ENCODE peak calls at places on chromosomes 7 and 10, in seven cellular contexts. A is HepG2, C is SK-N-SH, Q is GM12878, T is HCT116, L is K562, F is H1. U is an unnamed sample.
A peak's percentile ranks its signal among the peaks of the same experiment; 100 is the strongest.

GRCh38 chr7:33901199-33901598 is 4.1 kb upstream of the BMPER start:
- DNase-seq in A (no peak), C (no peak), Q (no peak), T (no peak), L (no peak), F (no peak), U (no peak)

GRCh38 chr10:122373713-122374112 is 795 bp upstream of the PLEKHA1 start:
- DNase-seq in A (peak; percentile 50), C (peak; percentile 35), Q (no peak), T (no peak), L (no peak), F (no peak), U (no peak)

GRCh38 chr7:23863209-23863798 is 153.3 kb downstream of the STK31 start:
- DNase-seq in A (peak; percentile 16), C (peak; percentile 53), Q (no peak), T (peak; percentile 45), L (peak; percentile 26), F (no peak), U (peak; percentile 22)

GRCh38 chr7:123260428-123260960 is 60.7 kb upstream of the SLC13A1 start:
- DNase-seq in A (no peak), C (no peak), Q (no peak), T (no peak), L (no peak), F (no peak), U (no peak)

GRCh38 chr7:107034553-107034952 is 10.0 kb upstream of the PRKAR2B start:
- DNase-seq in A (no peak), C (no peak), Q (no peak), T (no peak), L (no peak), F (no peak), U (no peak)

GRCh38 chr7:117092801-117093200 is 139.5 kb downstream of the ST7 start:
- DNase-seq in A (no peak), C (no peak), Q (no peak), T (no peak), L (no peak), F (no peak), U (no peak)

GRCh38 chr7:92425311-92425947 is 21.9 kb upstream of the GATAD1 start:
- DNase-seq in A (no peak), C (no peak), Q (no peak), T (no peak), L (no peak), F (peak; percentile 60), U (peak; percentile 45)

GRCh38 chr7:139169816-139170215 is 60.3 kb upstream of the ZC3HAV1 start:
- DNase-seq in A (no peak), C (no peak), Q (no peak), T (no peak), L (no peak), F (no peak), U (no peak)

GRCh38 chr10:119818889-119819270 is 53.8 kb downstream of the MCMBP start:
- DNase-seq in A (no peak), C (peak; percentile 37), Q (no peak), T (no peak), L (no peak), F (no peak), U (no peak)

GRCh38 chr10:28532223-28532508 is 752 bp upstream of the WAC start:
- DNase-seq in A (peak; percentile 27), C (no peak), Q (no peak), T (no peak), L (no peak), F (no peak), U (peak; percentile 40)

GRCh38 chr10:119341236-119342016 is 134.1 kb downstream of the GRK5 start:
- DNase-seq in A (peak; percentile 72), C (no peak), Q (no peak), T (no peak), L (peak; percentile 23), F (no peak), U (no peak)

GRCh38 chr7:103348959-103349358 is 1.5 kb downstream of the PSMC2 start:
- DNase-seq in A (no peak), C (no peak), Q (no peak), T (no peak), L (no peak), F (no peak), U (no peak)

GRCh38 chr10:49834201-49834600 is 72.1 kb upstream of the OGDHL start:
- DNase-seq in A (no peak), C (no peak), Q (no peak), T (no peak), L (no peak), F (no peak), U (no peak)

GRCh38 chr7:79930604-79931003 is 204.0 kb upstream of the GNAI1 start:
- DNase-seq in A (no peak), C (no peak), Q (no peak), T (no peak), L (no peak), F (no peak), U (no peak)

GRCh38 chr7:79934727-79935126 is 199.9 kb upstream of the GNAI1 start:
- DNase-seq in A (no peak), C (no peak), Q (no peak), T (no peak), L (no peak), F (no peak), U (no peak)

GRCh38 chr7:79933144-79933543 is 201.5 kb upstream of the GNAI1 start:
- DNase-seq in A (no peak), C (no peak), Q (no peak), T (no peak), L (no peak), F (no peak), U (no peak)

DNA sequence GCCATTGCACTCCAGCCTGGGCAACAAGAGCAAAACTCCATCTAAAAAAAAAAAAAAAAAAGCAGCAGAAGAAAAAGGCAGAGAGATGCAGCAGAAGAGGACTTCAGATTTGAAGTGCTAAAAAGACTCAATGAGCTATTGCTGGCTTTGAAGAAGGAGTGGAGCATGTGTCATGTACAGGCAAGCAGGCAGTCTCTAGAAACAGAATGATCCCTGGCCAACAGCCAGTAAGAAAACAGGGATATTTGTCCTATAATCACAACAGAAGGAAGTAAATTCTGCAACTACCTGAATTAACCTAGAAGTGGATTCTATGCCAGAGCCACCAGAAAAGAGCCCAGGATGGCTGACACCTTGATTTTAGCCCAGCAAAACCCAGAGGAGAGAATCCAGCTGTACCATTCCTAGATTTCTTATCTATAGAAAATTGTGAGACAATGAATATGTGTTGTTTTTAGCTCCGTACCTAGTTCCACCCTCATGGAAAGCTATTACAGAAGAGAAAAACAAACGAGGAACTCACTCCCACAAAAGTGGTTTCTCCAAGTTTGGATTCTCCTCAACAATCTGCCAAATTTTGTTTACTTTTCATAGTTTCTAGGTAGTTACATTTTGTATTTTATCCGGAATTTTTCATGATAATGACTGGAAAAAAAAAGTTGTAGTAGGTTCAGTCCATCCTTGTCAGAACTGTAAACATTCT is 198.2 kb upstream of the GNAI1 start:
- DNase-seq in A (no peak), C (no peak), Q (no peak), T (no peak), L (no peak), F (no peak), U (no peak)
- TF ChIP-seq JUND in A (no peak), C (no peak), Q (no peak), T (no peak), L (no peak), F (no peak), U (no peak)

DNA sequence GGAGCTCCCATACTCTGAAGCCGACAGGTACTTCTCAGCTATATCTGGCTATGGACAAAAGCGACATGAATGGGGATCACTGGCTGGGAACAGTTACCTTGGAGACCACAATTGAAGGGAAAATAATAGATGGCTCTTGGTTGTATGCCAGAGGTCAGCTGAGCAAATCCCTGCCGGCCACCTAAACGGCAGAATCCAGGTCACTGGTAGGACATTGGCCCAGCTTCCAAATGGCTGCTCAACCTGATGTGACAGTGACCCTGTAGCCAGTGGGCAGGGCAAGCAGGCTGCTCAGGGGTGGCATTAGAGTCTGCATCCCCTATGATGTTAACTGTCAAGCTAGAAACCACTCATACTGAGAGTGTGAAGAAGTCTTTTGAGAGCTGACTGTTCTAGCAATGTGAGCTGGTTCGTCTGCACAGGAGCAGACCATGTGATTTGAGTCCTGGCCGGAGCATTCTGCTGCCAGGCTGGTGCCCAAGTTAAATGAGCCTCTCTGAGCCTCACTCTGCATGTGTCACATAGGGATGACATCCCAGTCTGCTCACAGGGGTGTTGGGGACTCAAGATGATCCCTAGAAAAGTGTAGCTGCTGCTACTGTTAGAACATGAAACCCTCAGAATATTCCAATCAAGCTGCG is 69.5 kb downstream of the VWA2 start:
- DNase-seq in A (no peak), C (no peak), Q (no peak), T (no peak), L (no peak), F (no peak), U (no peak)
- TF ChIP-seq JUND in A (no peak), C (no peak), Q (no peak), T (no peak), L (no peak), F (no peak), U (no peak)

DNA sequence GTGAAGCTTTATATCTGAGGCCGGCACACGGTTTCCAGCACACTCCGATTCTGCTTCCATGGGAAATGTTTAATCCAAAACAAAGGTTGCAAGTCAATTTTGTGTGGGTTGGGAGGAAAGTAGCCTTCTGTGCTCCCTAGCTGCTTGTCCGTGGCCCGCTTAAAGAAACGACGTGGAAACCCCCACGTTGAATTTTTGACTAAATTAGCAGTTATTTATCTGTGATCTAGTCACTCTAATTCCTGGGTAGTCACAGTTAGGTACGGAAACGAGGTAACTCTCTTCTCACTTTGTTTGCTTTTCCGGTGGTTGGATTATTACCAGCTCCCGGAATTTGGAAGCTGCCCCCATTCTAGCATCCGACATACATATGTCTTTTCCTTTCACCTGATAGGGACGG is 10.0 kb upstream of the CELF2 start:
- DNase-seq in A (no peak), C (no peak), Q (no peak), T (no peak), L (no peak), F (no peak), U (no peak)
- TF ChIP-seq JUND in A (no peak), C (no peak), Q (no peak), T (no peak), L (no peak), F (no peak), U (no peak)

GRCh38 chr10:16910795-16911164 is 93.6 kb upstream of the RSU1 start:
- DNase-seq in A (no peak), C (no peak), Q (no peak), T (no peak), L (no peak), F (no peak), U (no peak)

GRCh38 chr10:16909271-16909767 is 92.1 kb upstream of the RSU1 start:
- DNase-seq in A (no peak), C (peak; percentile 64), Q (no peak), T (no peak), L (no peak), F (no peak), U (no peak)

GRCh38 chr10:16907720-16908119 is 90.5 kb upstream of the RSU1 start:
- DNase-seq in A (no peak), C (no peak), Q (no peak), T (no peak), L (no peak), F (no peak), U (no peak)

GRCh38 chr10:16913266-16913665 is 96.0 kb upstream of the RSU1 start:
- DNase-seq in A (no peak), C (no peak), Q (no peak), T (no peak), L (no peak), F (no peak), U (no peak)

GRCh38 chr10:16909961-16910794 is 93.0 kb upstream of the RSU1 start:
- DNase-seq in A (no peak), C (no peak), Q (no peak), T (no peak), L (no peak), F (no peak), U (no peak)
- TF ChIP-seq JUND in A (no peak), C (no peak), Q (no peak), T (no peak), L (no peak), F (no peak), U (no peak)

U was measured in T47D.